ENCODE peak calls at places on chromosome 17, in eight cellular contexts. One of them, this sample, is unnamed.
A peak's percentile ranks its signal among the peaks of the same experiment; 100 is the strongest.

GRCh38 chr17:76845524-76845923 is 22.7 kb upstream of the MGAT5B start:
- DNase-seq in iPS-NIHi11: no peak
- DNase-seq in GM10248: no peak
- DNase-seq in H54: no peak
- DNase-seq in adrenal gland: no peak
- DNase-seq in activated CD4-positive, alpha-beta T cell treated with anti-CD3 and anti-CD28 coated beads for 48 hours: no peak
- DNase-seq in anterior cingulate cortex: no peak
- DNase-seq in activated naive CD4-positive, alpha-beta T cell treated with anti-CD3 and anti-CD28 coated beads, Interleukin-2, amount 10 ng/mL, durations not matched to agents 7 days and 5 days: no peak
- DNase-seq in this sample: no peak

GRCh38 chr17:48634446-48635208 is 8.5 kb upstream of the HOXB9 start:
- DNase-seq in activated CD4-positive, alpha-beta T cell treated with anti-CD3 and anti-CD28 coated beads for 48 hours: no peak
- DNase-seq in H54: no peak
- DNase-seq in GM10248: no peak
- DNase-seq in anterior cingulate cortex: no peak
- DNase-seq in adrenal gland: no peak
- DNase-seq in activated naive CD4-positive, alpha-beta T cell treated with anti-CD3 and anti-CD28 coated beads, Interleukin-2, amount 10 ng/mL, durations not matched to agents 7 days and 5 days: peak; percentile 11
- DNase-seq in iPS-NIHi11: no peak
- DNase-seq in this sample: no peak

GRCh38 chr17:16378631-16379282 is 2.1 kb upstream of the UBB start:
- DNase-seq in H54: no peak
- DNase-seq in anterior cingulate cortex: no peak
- DNase-seq in GM10248: no peak
- DNase-seq in iPS-NIHi11: no peak
- DNase-seq in activated naive CD4-positive, alpha-beta T cell treated with anti-CD3 and anti-CD28 coated beads, Interleukin-2, amount 10 ng/mL, durations not matched to agents 7 days and 5 days: no peak
- DNase-seq in adrenal gland: no peak
- DNase-seq in activated CD4-positive, alpha-beta T cell treated with anti-CD3 and anti-CD28 coated beads for 48 hours: no peak
- DNase-seq in this sample: peak; percentile 61

GRCh38 chr17:40025991-40026815 is 11.0 kb downstream of the CSF3 start:
- DNase-seq in anterior cingulate cortex: no peak
- DNase-seq in iPS-NIHi11: no peak
- DNase-seq in GM10248: no peak
- DNase-seq in activated naive CD4-positive, alpha-beta T cell treated with anti-CD3 and anti-CD28 coated beads, Interleukin-2, amount 10 ng/mL, durations not matched to agents 7 days and 5 days: peak; percentile 66
- DNase-seq in H54: no peak
- DNase-seq in activated CD4-positive, alpha-beta T cell treated with anti-CD3 and anti-CD28 coated beads for 48 hours: peak; percentile 46
- DNase-seq in adrenal gland: no peak
- DNase-seq in this sample: no peak

GRCh38 chr17:72287586-72287985 is 166.8 kb downstream of the SOX9 start:
- DNase-seq in GM10248: no peak
- DNase-seq in activated CD4-positive, alpha-beta T cell treated with anti-CD3 and anti-CD28 coated beads for 48 hours: no peak
- DNase-seq in iPS-NIHi11: no peak
- DNase-seq in adrenal gland: no peak
- DNase-seq in anterior cingulate cortex: no peak
- DNase-seq in activated naive CD4-positive, alpha-beta T cell treated with anti-CD3 and anti-CD28 coated beads, Interleukin-2, amount 10 ng/mL, durations not matched to agents 7 days and 5 days: no peak
- DNase-seq in H54: no peak
- DNase-seq in this sample: no peak

GRCh38 chr17:43839670-43840101 is 6.7 kb upstream of the MPP3 start:
- DNase-seq in iPS-NIHi11: peak; percentile 55
- DNase-seq in H54: no peak
- DNase-seq in adrenal gland: no peak
- DNase-seq in activated naive CD4-positive, alpha-beta T cell treated with anti-CD3 and anti-CD28 coated beads, Interleukin-2, amount 10 ng/mL, durations not matched to agents 7 days and 5 days: no peak
- DNase-seq in GM10248: no peak
- DNase-seq in activated CD4-positive, alpha-beta T cell treated with anti-CD3 and anti-CD28 coated beads for 48 hours: no peak
- DNase-seq in anterior cingulate cortex: no peak
- DNase-seq in this sample: peak; percentile 58

GRCh38 chr17:78834571-78834970 is 6.0 kb downstream of the USP36 start:
- DNase-seq in adrenal gland: no peak
- DNase-seq in activated CD4-positive, alpha-beta T cell treated with anti-CD3 and anti-CD28 coated beads for 48 hours: no peak
- DNase-seq in iPS-NIHi11: no peak
- DNase-seq in GM10248: no peak
- DNase-seq in anterior cingulate cortex: no peak
- DNase-seq in activated naive CD4-positive, alpha-beta T cell treated with anti-CD3 and anti-CD28 coated beads, Interleukin-2, amount 10 ng/mL, durations not matched to agents 7 days and 5 days: no peak
- DNase-seq in H54: no peak
- DNase-seq in this sample: no peak

GRCh38 chr17:82053556-82054263 is 2.0 kb downstream of the GPS1 start:
- DNase-seq in adrenal gland: peak; percentile 5
- DNase-seq in anterior cingulate cortex: no peak
- DNase-seq in activated naive CD4-positive, alpha-beta T cell treated with anti-CD3 and anti-CD28 coated beads, Interleukin-2, amount 10 ng/mL, durations not matched to agents 7 days and 5 days: no peak
- DNase-seq in GM10248: no peak
- DNase-seq in iPS-NIHi11: no peak
- DNase-seq in H54: no peak
- DNase-seq in activated CD4-positive, alpha-beta T cell treated with anti-CD3 and anti-CD28 coated beads for 48 hours: no peak
- DNase-seq in this sample: no peak

GRCh38 chr17:64411999-64412771 is 21.5 kb upstream of the PECAM1 start:
- DNase-seq in activated naive CD4-positive, alpha-beta T cell treated with anti-CD3 and anti-CD28 coated beads, Interleukin-2, amount 10 ng/mL, durations not matched to agents 7 days and 5 days: no peak
- DNase-seq in activated CD4-positive, alpha-beta T cell treated with anti-CD3 and anti-CD28 coated beads for 48 hours: no peak
- DNase-seq in adrenal gland: peak; percentile 46
- DNase-seq in iPS-NIHi11: peak; percentile 77
- DNase-seq in H54: no peak
- DNase-seq in anterior cingulate cortex: peak; percentile 35
- DNase-seq in GM10248: no peak
- DNase-seq in this sample: peak; percentile 38

GRCh38 chr17:28763804-28764266 is 20.0 kb downstream of the TRAF4 start:
- DNase-seq in activated naive CD4-positive, alpha-beta T cell treated with anti-CD3 and anti-CD28 coated beads, Interleukin-2, amount 10 ng/mL, durations not matched to agents 7 days and 5 days: peak; percentile 87
- DNase-seq in GM10248: peak; percentile 71
- DNase-seq in iPS-NIHi11: peak; percentile 70
- DNase-seq in anterior cingulate cortex: peak; percentile 63
- DNase-seq in activated CD4-positive, alpha-beta T cell treated with anti-CD3 and anti-CD28 coated beads for 48 hours: peak; percentile 87
- DNase-seq in adrenal gland: peak; percentile 84
- DNase-seq in H54: peak; percentile 57
- DNase-seq in this sample: peak; percentile 82

GRCh38 chr17:17966399-17966798 is 5.8 kb downstream of the TOM1L2 start:
- DNase-seq in iPS-NIHi11: no peak
- DNase-seq in anterior cingulate cortex: no peak
- DNase-seq in GM10248: peak; percentile 37
- DNase-seq in activated naive CD4-positive, alpha-beta T cell treated with anti-CD3 and anti-CD28 coated beads, Interleukin-2, amount 10 ng/mL, durations not matched to agents 7 days and 5 days: no peak
- DNase-seq in adrenal gland: no peak
- DNase-seq in H54: no peak
- DNase-seq in activated CD4-positive, alpha-beta T cell treated with anti-CD3 and anti-CD28 coated beads for 48 hours: peak; percentile 32
- DNase-seq in this sample: no peak

GRCh38 chr17:31134526-31134925 is 39.7 kb downstream of the NF1 start:
- DNase-seq in anterior cingulate cortex: no peak
- DNase-seq in adrenal gland: no peak
- DNase-seq in GM10248: no peak
- DNase-seq in activated naive CD4-positive, alpha-beta T cell treated with anti-CD3 and anti-CD28 coated beads, Interleukin-2, amount 10 ng/mL, durations not matched to agents 7 days and 5 days: no peak
- DNase-seq in iPS-NIHi11: no peak
- DNase-seq in H54: no peak
- DNase-seq in activated CD4-positive, alpha-beta T cell treated with anti-CD3 and anti-CD28 coated beads for 48 hours: no peak
- DNase-seq in this sample: no peak

GRCh38 chr17:63699638-63700527 is at the start of gene LIMD2:
- DNase-seq in iPS-NIHi11: peak; percentile 90
- DNase-seq in activated naive CD4-positive, alpha-beta T cell treated with anti-CD3 and anti-CD28 coated beads, Interleukin-2, amount 10 ng/mL, durations not matched to agents 7 days and 5 days: peak; percentile 90
- DNase-seq in anterior cingulate cortex: no peak
- DNase-seq in GM10248: peak; percentile 85
- DNase-seq in activated CD4-positive, alpha-beta T cell treated with anti-CD3 and anti-CD28 coated beads for 48 hours: peak; percentile 80
- DNase-seq in adrenal gland: peak; percentile 61
- DNase-seq in H54: peak; percentile 76
- DNase-seq in this sample: peak; percentile 42

GRCh38 chr17:72514888-72515287 is 394.1 kb downstream of the SOX9 start:
- DNase-seq in anterior cingulate cortex: peak; percentile 31
- DNase-seq in iPS-NIHi11: no peak
- DNase-seq in adrenal gland: no peak
- DNase-seq in H54: peak; percentile 58
- DNase-seq in activated naive CD4-positive, alpha-beta T cell treated with anti-CD3 and anti-CD28 coated beads, Interleukin-2, amount 10 ng/mL, durations not matched to agents 7 days and 5 days: no peak
- DNase-seq in GM10248: no peak
- DNase-seq in activated CD4-positive, alpha-beta T cell treated with anti-CD3 and anti-CD28 coated beads for 48 hours: no peak
- DNase-seq in this sample: no peak

GRCh38 chr17:69466905-69467630 is 52.6 kb downstream of the MAP2K6 start:
- DNase-seq in iPS-NIHi11: peak; percentile 38
- DNase-seq in anterior cingulate cortex: no peak
- DNase-seq in H54: no peak
- DNase-seq in activated CD4-positive, alpha-beta T cell treated with anti-CD3 and anti-CD28 coated beads for 48 hours: no peak
- DNase-seq in activated naive CD4-positive, alpha-beta T cell treated with anti-CD3 and anti-CD28 coated beads, Interleukin-2, amount 10 ng/mL, durations not matched to agents 7 days and 5 days: no peak
- DNase-seq in adrenal gland: no peak
- DNase-seq in GM10248: no peak
- DNase-seq in this sample: peak; percentile 57

GRCh38 chr17:5283531-5284315 is 1.6 kb downstream of the RABEP1 start:
- DNase-seq in adrenal gland: no peak
- DNase-seq in activated naive CD4-positive, alpha-beta T cell treated with anti-CD3 and anti-CD28 coated beads, Interleukin-2, amount 10 ng/mL, durations not matched to agents 7 days and 5 days: no peak
- DNase-seq in iPS-NIHi11: no peak
- DNase-seq in activated CD4-positive, alpha-beta T cell treated with anti-CD3 and anti-CD28 coated beads for 48 hours: no peak
- DNase-seq in anterior cingulate cortex: no peak
- DNase-seq in GM10248: no peak
- DNase-seq in H54: no peak
- DNase-seq in this sample: no peak

GRCh38 chr17:45364531-45365390 is 47.9 kb upstream of the MAP3K14 start:
- DNase-seq in activated CD4-positive, alpha-beta T cell treated with anti-CD3 and anti-CD28 coated beads for 48 hours: no peak
- DNase-seq in anterior cingulate cortex: no peak
- DNase-seq in H54: no peak
- DNase-seq in adrenal gland: no peak
- DNase-seq in GM10248: no peak
- DNase-seq in iPS-NIHi11: peak; percentile 85
- DNase-seq in activated naive CD4-positive, alpha-beta T cell treated with anti-CD3 and anti-CD28 coated beads, Interleukin-2, amount 10 ng/mL, durations not matched to agents 7 days and 5 days: no peak
- DNase-seq in this sample: no peak

GRCh38 chr17:60388742-60389141 is 3.2 kb downstream of the USP32 start:
- DNase-seq in iPS-NIHi11: no peak
- DNase-seq in anterior cingulate cortex: no peak
- DNase-seq in GM10248: no peak
- DNase-seq in activated naive CD4-positive, alpha-beta T cell treated with anti-CD3 and anti-CD28 coated beads, Interleukin-2, amount 10 ng/mL, durations not matched to agents 7 days and 5 days: no peak
- DNase-seq in adrenal gland: no peak
- DNase-seq in H54: no peak
- DNase-seq in activated CD4-positive, alpha-beta T cell treated with anti-CD3 and anti-CD28 coated beads for 48 hours: no peak
- DNase-seq in this sample: no peak